ENCODE peak calls at places on chromosomes 12 and 14, in four cellular contexts. Z is CD8-positive, alpha-beta T cell; D is choroid plexus epithelial cell; T is fibroblast of lung. K is an unnamed sample.
A peak's percentile ranks its signal among the peaks of the same experiment; 100 is the strongest.

GRCh38 chr14:76194327-76194726 is 42.6 kb downstream of the GPATCH2L start:
- DNase-seq in T (no peak), Z (no peak), D (no peak), K (no peak)

GRCh38 chr14:24182110-24182882 is 6.3 kb downstream of the IPO4 start:
- DNase-seq in T (no peak), Z (no peak), D (no peak), K (no peak)

GRCh38 chr12:130707571-130707891 is 8.6 kb downstream of the RIMBP2 start:
- DNase-seq in D (no peak), Z (no peak), T (no peak), K (no peak)

GRCh38 chr12:20212658-20213387 is 155.5 kb upstream of the PDE3A start:
- DNase-seq in T (peak; percentile 100), D (peak; percentile 99), Z (no peak), K (peak; percentile 99)

GRCh38 chr12:111842556-111843396 is 748 bp downstream of the MAPKAPK5 start:
- DNase-seq in Z (no peak), D (peak; percentile 24), T (no peak), K (peak; percentile 9)

GRCh38 chr12:28313631-28314030 is 123.4 kb downstream of the CCDC91 start:
- DNase-seq in T (peak; percentile 44), D (peak; percentile 44), Z (no peak), K (peak; percentile 45)

GRCh38 chr12:21527451-21528180 is 1.5 kb downstream of the SPX start:
- DNase-seq in D (peak; percentile 48), Z (peak; percentile 59), T (peak; percentile 49), K (peak; percentile 60)

GRCh38 chr12:2267624-2268477 is 215.1 kb downstream of the CACNA1C start:
- DNase-seq in T (peak; percentile 38), Z (no peak), D (no peak), K (peak; percentile 64)

GRCh38 chr12:9349888-9350885 is 142.0 kb upstream of the PZP start:
- DNase-seq in T (no peak), D (no peak), Z (no peak), K (no peak)

GRCh38 chr12:39872425-39872824 is 233.5 kb downstream of the SLC2A13 start:
- DNase-seq in D (no peak), T (no peak), Z (no peak), K (peak; percentile 26)

GRCh38 chr14:20262642-20263128 is 23.6 kb downstream of the OR11H4 start:
- DNase-seq in D (peak; percentile 18), Z (no peak), T (peak; percentile 33), K (peak; percentile 53)

GRCh38 chr14:90332271-90332584 is 487 bp upstream of the NRDE2 start:
- DNase-seq in D (no peak), Z (no peak), T (no peak), K (no peak)

GRCh38 chr12:121893901-121894540 is 5.4 kb downstream of the PSMD9 start:
- DNase-seq in T (peak; percentile 78), D (peak; percentile 78), Z (no peak), K (peak; percentile 73)

GRCh38 chr14:77674931-77675330 is 32.9 kb downstream of the ALKBH1 start:
- DNase-seq in T (no peak), D (no peak), Z (no peak), K (no peak)

GRCh38 chr12:29547151-29547561 is 49.7 kb upstream of the OVCH1 start:
- DNase-seq in T (peak; percentile 83), D (peak; percentile 67), Z (no peak), K (peak; percentile 43)

GRCh38 chr14:49173765-49174373 is 412.3 kb downstream of the RPS29 start:
- DNase-seq in Z (no peak), T (peak; percentile 79), D (peak; percentile 70), K (peak; percentile 82)

GRCh38 chr12:1357171-1357570 is 237.2 kb downstream of the FBXL14 start:
- DNase-seq in T (peak; percentile 15), Z (no peak), D (peak; percentile 66), K (peak; percentile 14)

GRCh38 chr14:74407021-74407800 is 18.8 kb downstream of the SYNDIG1L start:
- DNase-seq in T (no peak), Z (no peak), D (no peak), K (no peak)

GRCh38 chr14:34981743-34982420 is 910 bp upstream of the SRP54 start:
- DNase-seq in T (no peak), Z (peak; percentile 31), D (peak; percentile 66), K (peak; percentile 58)

GRCh38 chr14:53151523-53151866 is 1.6 kb downstream of the DDHD1 start:
- DNase-seq in T (no peak), D (no peak), Z (no peak), K (no peak)

GRCh38 chr12:96289067-96289466 is 94.9 kb downstream of the ELK3 start:
- DNase-seq in D (no peak), T (no peak), Z (no peak), K (no peak)

GRCh38 chr12:53755451-53756290 is 3.9 kb upstream of the CISTR start:
- DNase-seq in D (no peak), T (no peak), Z (no peak), K (no peak)

GRCh38 chr14:52552063-52552988 is at the start of the genes GPR137C and TXNDC16:
- DNase-seq in Z (peak; percentile 99), D (peak; percentile 100), T (peak; percentile 99), K (peak; percentile 99)

GRCh38 chr12:66776974-66777373 is 98.1 kb upstream of the GRIP1 start:
- DNase-seq in Z (peak; percentile 20), D (no peak), T (no peak), K (no peak)

GRCh38 chr12:7180685-7181084 is 8.8 kb upstream of the PEX5 start:
- DNase-seq in T (no peak), D (no peak), Z (no peak), K (no peak)

GRCh38 chr12:105705765-105706164 is 375.3 kb downstream of the C12orf75 start:
- DNase-seq in D (peak; percentile 86), Z (no peak), T (peak; percentile 79), K (peak; percentile 81)

GRCh38 chr14:89621009-89621421 is 204.0 kb upstream of the FOXN3 start:
- DNase-seq in Z (peak; percentile 49), T (no peak), D (no peak), K (no peak)

GRCh38 chr14:99899578-99900178 is 106.5 kb downstream of the EML1 start:
- DNase-seq in D (peak; percentile 66), T (peak; percentile 59), Z (no peak), K (peak; percentile 59)

GRCh38 chr12:52884526-52885293 is 20.2 kb downstream of the KRT8 start:
- DNase-seq in Z (peak; percentile 88), D (peak; percentile 60), T (peak; percentile 53), K (peak; percentile 66)

GRCh38 chr14:89973234-89973823 is 17.6 kb downstream of the TDP1 start:
- DNase-seq in Z (peak; percentile 53), T (peak; percentile 72), D (peak; percentile 90), K (peak; percentile 83)

GRCh38 chr14:77988966-77989365 is 181.2 kb upstream of the NRXN3 start:
- DNase-seq in D (peak; percentile 69), Z (no peak), T (peak; percentile 72), K (peak; percentile 77)

GRCh38 chr12:51077930-51078329 is 5.5 kb downstream of the CSRNP2 start:
- DNase-seq in D (peak; percentile 53), T (peak; percentile 27), Z (no peak), K (peak; percentile 27)

GRCh38 chr14:80930836-80931389 is 10.6 kb downstream of the CEP128 start:
- DNase-seq in D (peak; percentile 93), T (peak; percentile 69), Z (peak; percentile 36), K (peak; percentile 62)

GRCh38 chr12:32877670-32878459 is 18.7 kb downstream of the PKP2 start:
- DNase-seq in T (no peak), D (peak; percentile 44), Z (no peak), K (peak; percentile 80)

GRCh38 chr12:57124259-57124877 is 3.9 kb upstream of the LRP1 start:
- DNase-seq in D (peak; percentile 81), Z (peak; percentile 79), T (peak; percentile 79), K (peak; percentile 84)
- TF ChIP-seq CTCF in D (peak; percentile 90), Z (peak; percentile 91), T (peak; percentile 98), K (peak; percentile 98)

GRCh38 chr12:113071063-113071426 is 14.5 kb downstream of the DTX1 start:
- DNase-seq in T (no peak), D (no peak), Z (no peak), K (no peak)

GRCh38 chr12:113068312-113068935 is 11.9 kb downstream of the DTX1 start:
- DNase-seq in Z (no peak), D (no peak), T (no peak), K (no peak)

GRCh38 chr12:113070117-113070906 is 13.8 kb downstream of the DTX1 start:
- DNase-seq in Z (no peak), D (no peak), T (no peak), K (no peak)

GRCh38 chr12:113069149-113069548 is 12.6 kb downstream of the DTX1 start:
- DNase-seq in Z (no peak), D (no peak), T (no peak), K (no peak)

DNA sequence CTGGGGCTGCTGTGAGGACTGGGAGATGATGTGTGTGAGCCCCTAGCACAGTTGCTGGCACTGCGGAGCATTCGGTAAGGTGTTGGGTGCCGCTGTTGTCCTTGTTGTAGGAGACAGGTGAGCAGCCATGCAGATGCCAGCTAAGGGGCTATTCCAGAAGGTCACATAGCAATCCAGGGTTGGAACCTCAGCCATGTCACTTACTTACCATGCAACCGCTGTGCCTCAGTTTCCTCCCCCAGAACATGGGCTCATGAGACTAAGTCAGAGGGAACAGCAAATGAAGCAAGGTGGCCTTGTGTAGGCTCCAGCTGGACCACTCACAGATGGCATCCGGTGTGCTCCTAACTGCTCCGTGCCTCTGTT is 13.2 kb downstream of the DTX1 start:
- DNase-seq in Z (no peak), D (no peak), T (no peak), K (no peak)
- H3K4me3 ChIP-seq in Z (no peak overlapping the region), D (no peak overlapping the region), T (no peak overlapping the region), K (no peak overlapping the region)

DNA sequence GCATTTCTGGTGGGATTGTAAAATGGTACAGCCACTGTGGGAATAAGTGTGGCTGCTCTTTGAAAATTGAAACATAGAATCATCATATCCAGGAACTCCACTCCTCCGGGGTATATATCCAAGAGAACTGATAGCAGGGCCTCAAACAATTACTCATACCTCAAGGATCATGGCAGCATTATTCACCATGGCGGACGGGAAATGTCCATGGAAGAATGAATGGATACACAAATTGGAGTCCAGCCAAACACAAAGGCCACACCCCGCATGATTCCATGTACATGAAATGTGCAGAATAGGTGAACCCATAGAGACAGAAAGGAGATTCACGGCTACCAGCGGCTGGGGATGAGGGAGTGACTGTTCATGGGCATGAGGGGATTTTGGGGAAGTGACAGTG is 13.9 kb upstream of the NCOR2 start:
- DNase-seq in T (no peak), Z (no peak), D (no peak), K (peak; percentile 72)
- TF ChIP-seq CTCF in T (no peak), Z (no peak), D (no peak), K (no peak)

GRCh38 chr12:46493352-46494209 is 121.0 kb upstream of the SLC38A2 start:
- DNase-seq in D (peak; percentile 59), T (peak; percentile 38), Z (no peak), K (peak; percentile 55)

GRCh38 chr12:46492471-46493351 is 120.1 kb upstream of the SLC38A2 start:
- DNase-seq in Z (no peak), T (peak; percentile 92), D (peak; percentile 98), K (peak; percentile 98)

GRCh38 chr12:46489951-46490388 is 117.4 kb upstream of the SLC38A2 start:
- DNase-seq in Z (no peak), D (no peak), T (peak; percentile 42), K (no peak)

GRCh38 chr12:46491548-46491947 is 119.0 kb upstream of the SLC38A2 start:
- DNase-seq in Z (no peak), T (no peak), D (no peak), K (peak; percentile 73)

DNA sequence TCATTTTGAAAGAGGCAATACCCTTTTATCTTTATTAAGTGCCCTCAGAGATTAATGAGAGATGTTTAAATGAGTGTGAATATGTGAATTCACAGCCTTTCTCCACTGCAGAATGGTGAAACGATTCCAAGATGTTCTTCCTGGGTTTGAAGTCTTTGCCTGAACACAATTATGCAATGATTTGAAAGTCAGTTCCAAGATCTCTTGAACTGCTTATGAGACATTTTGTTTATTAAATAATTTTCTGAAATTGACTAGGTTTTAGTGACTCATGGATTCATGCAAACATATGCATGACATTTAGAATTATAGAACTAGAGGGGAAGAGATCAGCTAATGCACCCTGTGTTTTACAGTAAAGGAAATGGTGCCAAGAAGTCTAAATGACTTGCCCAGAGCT is 118.1 kb upstream of the SLC38A2 start:
- DNase-seq in T (peak; percentile 93), Z (no peak), D (peak; percentile 81), K (peak; percentile 78)
- H3K4me3 ChIP-seq in T (no peak overlapping the region), Z (no peak overlapping the region), D (no peak overlapping the region), K (no peak overlapping the region)

K was measured in cardiac fibroblast.